ENCODE peak calls at places on chromosomes 7 and 10, in eight cellular contexts. M is glutamatergic neuron; X is effector CD4-positive, alpha-beta T cell; L is stimulated activated CD8-positive, alpha-beta memory T cell treated with anti-CD3 and anti-CD28 coated beads, Interleukin-4, amount 100 ng/mL, for 24 hours; D is fibroblast of the conjunctiva; T is Right ventricle myocardium superior; S is fibroblast of mammary gland; U is astrocyte. P is an unnamed sample.

GRCh38 chr10:21212275-21212674 is 313.2 kb downstream of the SKIDA1 start:
- DNase-seq in X (no peak), S (no peak), U (no peak), T (no peak), D (no peak), M (no peak), L (no peak), P (no peak)

GRCh38 chr10:61565819-61566560 is 96.7 kb upstream of the CABCOCO1 start:
- DNase-seq in L (no peak), D (no peak), X (no peak), T (no peak), M (no peak), S (no peak), U (no peak), P (no peak)

GRCh38 chr10:3807928-3808496 is 23.0 kb upstream of the KLF6 start:
- DNase-seq in S (no peak), T (no peak), M (no peak), U (no peak), L (no peak), D (no peak), X (no peak), P (no peak)

GRCh38 chr7:123535517-123535916 is 1.1 kb upstream of the IQUB start:
- DNase-seq in X (no peak), T (peak), D (no peak), S (no peak), L (no peak), M (no peak), U (no peak), P (no peak)

GRCh38 chr10:104441601-104442000 is 88.0 kb downstream of the CFAP58 start:
- DNase-seq in D (peak), U (peak), X (no peak), T (no peak), L (no peak), M (no peak), S (peak), P (no peak)

GRCh38 chr10:79178614-79179403 is 110.0 kb downstream of the ZMIZ1 start:
- DNase-seq in U (peak), T (no peak), X (no peak), L (no peak), M (peak), D (peak), S (peak), P (no peak)

GRCh38 chr10:102555781-102556328 is 52.1 kb downstream of the SUFU start:
- DNase-seq in D (peak), U (peak), L (no peak), X (no peak), M (no peak), T (no peak), S (peak), P (no peak)

GRCh38 chr7:427506-428103 is 92.0 kb downstream of the PDGFA start:
- DNase-seq in L (no peak), M (no peak), D (no peak), X (no peak), T (peak), U (no peak), S (no peak), P (no peak)

GRCh38 chr7:6637544-6638229 is 569 bp downstream of the ZNF316 start:
- DNase-seq in L (peak), T (no peak), M (peak), D (no peak), S (peak), X (peak), U (peak), P (peak)

GRCh38 chr7:44581426-44581906 is 565 bp downstream of the TMED4 start:
- DNase-seq in M (peak), D (no peak), T (no peak), U (no peak), L (peak), S (peak), X (peak), P (no peak)

GRCh38 chr7:43784030-43785001 is 25.8 kb downstream of the BLVRA start:
- DNase-seq in U (no peak), L (peak), S (peak), T (no peak), D (no peak), X (no peak), M (no peak), P (no peak)

GRCh38 chr10:43110318-43111071 is 27.8 kb upstream of the CSGALNACT2 start:
- DNase-seq in D (no peak), S (peak), X (no peak), T (peak), M (peak), L (no peak), U (peak), P (no peak)

GRCh38 chr7:1667566-1668485 is 2.3 kb upstream of the ELFN1 start:
- DNase-seq in T (peak), D (no peak), U (no peak), S (no peak), L (no peak), X (no peak), M (peak), P (no peak)

GRCh38 chr7:29764227-29764626 is 42.1 kb upstream of the WIPF3 start:
- DNase-seq in X (no peak), L (no peak), U (no peak), M (no peak), S (no peak), D (no peak), T (no peak), P (no peak)

GRCh38 chr10:49187950-49188761 is at the start of gene TMEM273:
- DNase-seq in U (peak), M (no peak), X (no peak), T (peak), S (no peak), L (no peak), D (no peak), P (no peak)

GRCh38 chr10:58438986-58439385 is 53.8 kb downstream of the TFAM start:
- DNase-seq in M (no peak), U (no peak), S (no peak), L (no peak), T (no peak), D (no peak), X (no peak), P (no peak)

GRCh38 chr10:17622061-17622460 is 4.9 kb upstream of the HACD1 start:
- DNase-seq in U (no peak), T (no peak), L (no peak), M (no peak), X (no peak), D (no peak), S (peak), P (no peak)

GRCh38 chr7:114087674-114088539 is 169.1 kb upstream of the PPP1R3A start:
- DNase-seq in T (peak), X (no peak), L (no peak), U (no peak), D (no peak), S (peak), M (no peak), P (no peak)

GRCh38 chr10:71547290-71547689 is 150.6 kb downstream of the CDH23 start:
- DNase-seq in T (peak), X (no peak), M (no peak), S (no peak), L (no peak), U (no peak), D (no peak), P (no peak)

GRCh38 chr10:21161647-21162046 is 264.5 kb upstream of the NEBL start:
- DNase-seq in L (no peak), D (no peak), M (no peak), T (no peak), U (no peak), X (no peak), S (no peak), P (no peak)

GRCh38 chr7:18583305-18583704 is 87.8 kb downstream of the HDAC9 start:
- DNase-seq in D (no peak), S (peak), M (no peak), X (no peak), T (no peak), U (peak), L (no peak), P (no peak)

GRCh38 chr10:58326967-58327381 is 7.8 kb upstream of the UBE2D1 start:
- DNase-seq in M (no peak), L (no peak), T (peak), U (peak), D (peak), X (no peak), S (peak), P (no peak)

GRCh38 chr10:129870926-129871660 is 93.0 kb downstream of the EBF3 start:
- DNase-seq in U (no peak), S (peak), T (no peak), M (peak), L (no peak), X (no peak), D (no peak), P (no peak)

P was measured in CD8-positive, alpha-beta T cell.